ENCODE peak calls at places on chromosomes 11 and 22, in eight cellular contexts. M, H, A, C, Q, Y, O and J are unnamed samples.

GRCh38 chr22:23557036-23557435 is 23.1 kb downstream of the IGLL1 start:
- DNase-seq in M (no peak), H (no peak), A (no peak), C (no peak), Q (no peak), Y (no peak), O (no peak), J (no peak)

GRCh38 chr11:46307785-46308341 is 30.4 kb downstream of the CREB3L1 start:
- DNase-seq in M (peak), H (no peak), A (no peak), C (no peak), Q (no peak), Y (peak), O (no peak), J (no peak)

GRCh38 chr11:62614275-62614674 is 1.2 kb downstream of the ROM1 start:
- DNase-seq in M (peak), H (no peak), A (no peak), C (no peak), Q (no peak), Y (no peak), O (peak), J (no peak)

GRCh38 chr11:92180226-92180625 is 44.4 kb upstream of the FAT3 start:
- DNase-seq in M (no peak), H (no peak), A (no peak), C (no peak), Q (no peak), Y (no peak), O (no peak), J (no peak)

GRCh38 chr11:131692961-131693360 is 322.5 kb downstream of the NTM start:
- DNase-seq in M (no peak), H (no peak), A (no peak), C (no peak), Q (no peak), Y (no peak), O (no peak), J (no peak)

GRCh38 chr22:43465291-43466015 is 53.6 kb downstream of the MPPED1 start:
- DNase-seq in M (no peak), H (no peak), A (peak), C (no peak), Q (no peak), Y (no peak), O (no peak), J (no peak)

GRCh38 chr11:60777572-60777971 is 7.6 kb upstream of the MS4A10 start:
- DNase-seq in M (no peak), H (peak), A (peak), C (peak), Q (peak), Y (no peak), O (peak), J (no peak)

GRCh38 chr22:45235851-45236342 is 4.8 kb downstream of the KIAA0930 start:
- DNase-seq in M (no peak), H (no peak), A (no peak), C (no peak), Q (no peak), Y (no peak), O (no peak), J (no peak)

GRCh38 chr22:27670701-27671412 is 130.7 kb downstream of the MN1 start:
- DNase-seq in M (peak), H (no peak), A (no peak), C (no peak), Q (no peak), Y (peak), O (no peak), J (peak)

GRCh38 chr22:38097557-38098409 is 12.7 kb downstream of the BAIAP2L2 start:
- DNase-seq in M (peak), H (no peak), A (peak), C (peak), Q (no peak), Y (peak), O (no peak), J (peak)

DNA sequence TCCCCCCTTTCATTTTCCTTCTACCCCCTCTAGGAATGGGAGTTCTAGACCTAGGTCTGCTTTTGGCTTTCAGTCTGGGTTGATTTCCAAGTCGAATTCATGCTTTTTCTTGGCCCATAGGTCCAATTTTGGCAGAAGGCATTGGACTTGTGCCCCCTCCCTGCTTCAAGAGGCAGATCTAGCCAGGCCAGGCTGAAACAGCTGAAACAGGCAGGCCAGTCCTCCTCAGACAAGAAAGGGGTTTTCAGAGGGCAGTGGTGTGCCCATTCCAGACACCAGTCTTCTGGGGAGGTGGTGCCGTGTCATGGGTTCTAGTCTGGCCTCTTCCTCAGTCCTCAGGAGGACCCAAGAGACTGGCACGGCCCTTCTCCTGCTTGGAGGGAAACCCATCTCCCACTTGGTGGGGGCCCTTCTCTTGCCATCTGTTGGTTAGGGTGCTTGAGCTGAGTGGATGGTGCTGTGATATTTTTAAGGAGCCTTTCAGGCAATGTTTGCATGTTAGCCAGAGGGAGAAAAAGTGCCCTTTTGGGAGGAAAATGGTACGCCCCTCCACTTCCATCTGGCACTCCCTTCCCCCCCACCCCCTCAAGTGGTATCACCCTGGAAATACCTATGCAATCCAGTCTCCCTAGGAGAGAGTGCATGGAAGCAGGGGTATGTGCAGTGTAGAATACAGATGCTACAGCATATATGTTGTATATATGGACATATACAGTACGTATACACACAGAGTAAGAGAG is 53.6 kb downstream of the SYT13 start:
- DNase-seq in M (peak), H (no peak), A (no peak), C (no peak), Q (no peak), Y (no peak), O (no peak), J (no peak)
- TF ChIP-seq CTCF in M (no peak), H (no peak), A (no peak), C (no peak), Q (no peak), Y (no peak), O (no peak), J (no peak)

GRCh38 chr11:8785998-8786397 is 103.4 kb downstream of the RPL27A start:
- DNase-seq in M (no peak), H (no peak), A (no peak), C (no peak), Q (no peak), Y (no peak), O (no peak), J (no peak)

GRCh38 chr11:8787372-8787771 is 104.8 kb downstream of the RPL27A start:
- DNase-seq in M (peak), H (peak), A (no peak), C (no peak), Q (no peak), Y (no peak), O (no peak), J (no peak)

GRCh38 chr11:8785457-8785856 is 102.9 kb downstream of the RPL27A start:
- DNase-seq in M (peak), H (no peak), A (no peak), C (no peak), Q (peak), Y (no peak), O (no peak), J (no peak)

GRCh38 chr11:8788616-8789015 is 106.0 kb downstream of the RPL27A start:
- DNase-seq in M (no peak), H (no peak), A (no peak), C (no peak), Q (no peak), Y (no peak), O (no peak), J (no peak)

DNA sequence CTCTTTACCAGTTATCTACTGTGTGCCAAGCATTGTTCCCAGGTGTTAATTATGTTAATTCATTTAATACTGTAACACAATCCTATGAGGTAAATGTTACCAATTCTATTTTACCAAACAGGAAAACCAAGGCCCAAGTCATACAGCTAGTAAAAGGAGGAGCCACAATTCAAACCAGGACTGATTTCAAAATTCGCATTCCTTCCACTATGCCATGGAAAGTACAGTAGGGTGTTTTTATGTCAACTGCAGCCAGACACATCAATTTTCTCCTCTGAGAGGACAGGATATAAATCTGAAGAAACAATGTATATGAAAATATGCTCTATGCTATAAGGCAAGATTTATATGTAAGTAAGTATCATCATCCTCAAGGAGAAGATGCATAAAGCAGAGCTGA is 104.3 kb downstream of the RPL27A start:
- DNase-seq in M (no peak), H (no peak), A (no peak), C (no peak), Q (no peak), Y (no peak), O (peak), J (no peak)
- TF ChIP-seq CTCF in M (peak), H (peak), A (peak), C (peak), Q (no peak), Y (no peak), O (peak), J (no peak)

GRCh38 chr22:26170112-26170492 is 840 bp downstream of the SEZ6L start:
- DNase-seq in M (peak), H (no peak), A (no peak), C (no peak), Q (no peak), Y (no peak), O (no peak), J (peak)

GRCh38 chr22:26172389-26172990 is 3.2 kb downstream of the SEZ6L start:
- DNase-seq in M (peak), H (no peak), A (no peak), C (peak), Q (no peak), Y (peak), O (peak), J (peak)

GRCh38 chr22:26170795-26171194 is 1.5 kb downstream of the SEZ6L start:
- DNase-seq in M (peak), H (no peak), A (no peak), C (no peak), Q (no peak), Y (peak), O (no peak), J (peak)

GRCh38 chr22:26169312-26170111 is at the start of gene SEZ6L:
- DNase-seq in M (peak), H (no peak), A (no peak), C (no peak), Q (no peak), Y (peak), O (no peak), J (peak)

DNA sequence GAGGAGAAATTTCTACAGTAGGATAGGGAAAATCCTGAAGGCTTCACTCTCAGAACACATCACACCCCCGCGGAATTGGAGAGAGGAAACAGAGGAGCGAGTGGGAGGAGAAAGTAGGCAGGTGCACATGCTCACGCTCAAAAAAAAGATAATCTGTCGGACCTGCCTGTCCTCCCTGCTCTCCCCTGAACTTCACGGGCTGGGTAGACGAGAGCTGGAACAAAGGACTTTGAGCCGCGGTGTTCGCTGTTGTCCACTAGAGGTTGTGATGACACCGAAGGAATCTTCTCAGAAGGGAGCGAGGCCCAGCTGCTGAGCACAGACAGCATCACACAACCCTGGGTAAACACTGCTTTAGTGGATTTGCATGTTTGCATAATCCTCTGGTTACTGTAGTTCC is 5.0 kb downstream of the SEZ6L start:
- DNase-seq in M (peak), H (no peak), A (no peak), C (no peak), Q (no peak), Y (peak), O (no peak), J (peak)
- TF ChIP-seq CTCF in M (peak), H (no peak), A (no peak), C (no peak), Q (no peak), Y (peak), O (no peak), J (peak)

DNA sequence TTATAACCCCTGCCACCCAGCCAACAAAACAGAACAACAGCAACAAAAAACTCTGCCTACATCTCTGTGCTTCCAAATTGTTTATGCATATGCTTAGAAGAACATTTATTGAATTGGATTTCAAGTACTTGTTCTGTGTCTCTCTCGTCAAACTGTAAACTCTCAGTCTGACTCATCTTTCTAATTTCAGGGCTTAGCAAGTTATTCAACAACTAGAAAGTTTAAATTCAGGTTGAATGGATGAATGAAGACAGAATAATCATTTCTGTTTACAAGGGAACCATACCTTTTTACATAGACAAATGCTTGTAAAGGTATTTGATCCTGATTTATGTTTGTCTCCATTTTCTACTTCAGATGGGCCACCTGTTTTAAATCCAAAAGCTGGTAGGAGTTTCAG is 1.5 kb upstream of the FBXO3 start:
- DNase-seq in M (no peak), H (no peak), A (no peak), C (no peak), Q (no peak), Y (no peak), O (no peak), J (no peak)
- TF ChIP-seq CTCF in M (no peak), H (no peak), A (no peak), C (no peak), Q (no peak), Y (no peak), O (no peak), J (no peak)

GRCh38 chr22:39384750-39385480 is 14.7 kb upstream of the TAB1 start:
- DNase-seq in M (peak), H (no peak), A (no peak), C (no peak), Q (no peak), Y (peak), O (no peak), J (peak)
- TF ChIP-seq CTCF in M (peak), H (no peak), A (peak), C (peak), Q (no peak), Y (peak), O (peak), J (peak)

GRCh38 chr11:2975594-2975993 is 16.5 kb downstream of the NAP1L4 start:
- DNase-seq in M (peak), H (no peak), A (no peak), C (peak), Q (no peak), Y (no peak), O (no peak), J (no peak)
- TF ChIP-seq CTCF in M (peak), H (no peak), A (peak), C (peak), Q (peak), Y (no peak), O (peak), J (peak)

DNA sequence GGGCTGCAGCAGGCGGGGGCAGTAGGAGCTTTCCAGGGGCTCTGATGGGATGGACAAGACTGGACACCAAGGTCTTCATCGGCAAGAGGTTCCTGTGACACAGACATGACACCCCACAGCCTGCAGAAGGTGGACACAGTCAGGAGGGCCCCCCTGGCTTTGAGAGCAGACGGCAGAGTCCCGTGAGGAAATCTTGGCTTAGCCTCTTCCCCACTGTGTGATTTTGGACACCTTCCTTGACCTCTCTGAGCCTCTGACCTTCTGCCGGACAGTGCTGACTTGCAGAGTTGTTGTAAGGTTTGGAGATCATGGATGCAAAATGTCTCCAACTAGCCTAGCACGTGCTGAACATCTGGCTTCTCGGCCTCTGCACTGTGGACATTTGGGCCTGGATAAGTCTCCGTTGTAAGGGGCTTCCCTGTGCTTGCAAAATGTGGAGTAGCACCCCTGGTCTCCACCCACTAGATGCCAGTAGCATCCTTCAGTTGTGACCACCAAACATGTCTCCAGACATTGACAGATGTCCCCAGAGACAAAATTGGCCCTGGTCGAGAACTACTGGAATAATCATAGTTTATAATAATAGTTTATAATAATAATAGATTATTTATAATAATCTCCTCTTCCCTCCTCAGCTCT is 54.6 kb downstream of the MCM5 start:
- DNase-seq in M (no peak), H (no peak), A (no peak), C (no peak), Q (no peak), Y (no peak), O (no peak), J (no peak)
- TF ChIP-seq CTCF in M (peak), H (peak), A (peak), C (no peak), Q (no peak), Y (no peak), O (peak), J (no peak)

GRCh38 chr11:2209370-2209801 is 37.8 kb upstream of the TH start:
- DNase-seq in M (no peak), H (peak), A (peak), C (no peak), Q (no peak), Y (no peak), O (no peak), J (no peak)

GRCh38 chr11:2209900-2210321 is 38.3 kb upstream of the TH start:
- DNase-seq in M (no peak), H (peak), A (peak), C (no peak), Q (no peak), Y (no peak), O (no peak), J (no peak)

GRCh38 chr11:2207212-2207611 is 35.6 kb upstream of the TH start:
- DNase-seq in M (peak), H (peak), A (peak), C (no peak), Q (peak), Y (no peak), O (no peak), J (no peak)

GRCh38 chr11:2207773-2208621 is 36.4 kb upstream of the TH start:
- DNase-seq in M (no peak), H (peak), A (peak), C (no peak), Q (peak), Y (no peak), O (peak), J (no peak)

DNA sequence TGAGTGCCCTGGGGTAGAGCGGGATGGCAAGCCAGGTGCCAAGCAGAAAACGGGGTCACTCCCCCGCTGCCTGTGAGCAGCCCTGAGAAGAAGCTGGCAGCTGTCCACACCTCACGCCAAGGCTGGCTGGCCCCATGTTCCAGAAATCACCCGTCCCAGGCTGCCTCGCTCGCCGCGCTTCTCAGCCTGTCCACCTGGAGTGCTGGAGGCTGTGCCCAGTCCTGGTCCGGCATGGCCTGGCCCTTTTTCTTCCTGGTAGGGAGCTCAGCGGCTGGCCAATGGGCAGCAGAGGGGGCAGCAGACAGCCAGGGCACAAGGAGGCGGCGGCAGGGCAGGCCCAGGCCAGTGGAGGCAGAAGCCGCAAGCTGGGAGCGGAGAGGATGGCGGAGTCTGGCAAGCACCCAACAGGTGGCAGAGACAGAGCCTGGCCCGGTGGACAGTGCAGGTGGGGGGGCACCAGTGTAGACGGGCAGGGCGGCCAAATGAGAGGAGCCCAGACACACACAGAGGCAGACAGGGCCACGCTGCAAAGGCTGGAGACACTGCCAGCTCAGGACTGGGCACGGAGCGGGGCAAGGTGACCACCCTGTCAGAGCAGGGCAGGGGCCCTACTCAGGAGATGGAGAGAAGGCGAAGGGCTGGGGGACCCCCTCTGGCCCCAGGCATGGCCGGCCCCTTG is 37.2 kb upstream of the TH start:
- DNase-seq in M (peak), H (peak), A (peak), C (no peak), Q (peak), Y (no peak), O (peak), J (no peak)
- TF ChIP-seq CTCF in M (peak), H (no peak), A (peak), C (no peak), Q (no peak), Y (no peak), O (peak), J (no peak)

DNA sequence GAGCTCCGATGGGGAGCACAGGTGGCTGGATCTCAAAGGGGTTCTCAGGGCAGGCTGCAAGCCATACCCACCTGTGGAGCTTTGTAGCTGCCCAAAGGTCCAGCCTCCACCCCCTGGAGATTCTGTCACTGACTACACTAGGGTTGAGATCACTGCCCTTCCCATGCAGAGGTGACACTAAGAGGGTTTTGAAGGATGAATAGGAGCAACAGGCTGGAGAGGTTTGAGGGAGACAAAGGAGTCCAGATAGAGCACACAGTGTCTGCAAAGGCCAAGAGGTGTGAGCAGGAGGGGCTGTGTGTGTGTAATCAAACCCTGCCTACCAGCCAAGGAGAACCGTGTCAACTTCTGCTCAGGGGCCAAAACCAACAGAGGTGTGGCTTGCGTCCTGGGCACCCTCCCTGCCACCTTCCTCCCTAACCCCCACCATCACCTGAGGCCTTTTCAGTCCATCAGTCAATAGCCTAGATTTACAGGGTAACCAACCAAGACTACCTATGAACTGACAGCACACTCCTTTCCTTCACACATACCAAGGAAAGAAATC is 43.0 kb upstream of the WNT11 start:
- DNase-seq in M (no peak), H (no peak), A (no peak), C (no peak), Q (no peak), Y (no peak), O (no peak), J (no peak)
- TF ChIP-seq CTCF in M (no peak), H (no peak), A (no peak), C (no peak), Q (no peak), Y (no peak), O (no peak), J (no peak)